ENCODE peak calls at places on chromosomes 1 and 21, in seven cellular contexts. One of them, this sample, is unnamed.

GRCh38 chr1:43565600-43566360 is 35.1 kb downstream of the PTPRF start:
- DNase-seq in body of pancreas: peak
- DNase-seq in breast epithelium: no peak
- DNase-seq in AG04450: no peak
- DNase-seq in esophagus muscularis mucosa: no peak
- DNase-seq in uterus: peak
- DNase-seq in AG09309: no peak
- DNase-seq in this sample: no peak

GRCh38 chr1:200006711-200007110 is 20.8 kb upstream of the NR5A2 start:
- DNase-seq in body of pancreas: peak
- DNase-seq in breast epithelium: peak
- DNase-seq in AG04450: no peak
- DNase-seq in esophagus muscularis mucosa: no peak
- DNase-seq in uterus: no peak
- DNase-seq in AG09309: no peak
- DNase-seq in this sample: no peak

GRCh38 chr1:210764536-210764935 is 369.4 kb downstream of the KCNH1 start:
- DNase-seq in body of pancreas: no peak
- DNase-seq in breast epithelium: no peak
- DNase-seq in AG04450: no peak
- DNase-seq in esophagus muscularis mucosa: no peak
- DNase-seq in uterus: no peak
- DNase-seq in AG09309: no peak
- DNase-seq in this sample: no peak

GRCh38 chr21:42238185-42238934 is 19.4 kb downstream of the ABCG1 start:
- DNase-seq in body of pancreas: no peak
- DNase-seq in breast epithelium: no peak
- DNase-seq in AG04450: no peak
- DNase-seq in esophagus muscularis mucosa: no peak
- DNase-seq in uterus: no peak
- DNase-seq in AG09309: no peak
- DNase-seq in this sample: no peak

GRCh38 chr1:10325521-10325920 is 73.3 kb upstream of the PGD start:
- DNase-seq in body of pancreas: no peak
- DNase-seq in breast epithelium: no peak
- DNase-seq in AG04450: no peak
- DNase-seq in esophagus muscularis mucosa: no peak
- DNase-seq in uterus: no peak
- DNase-seq in AG09309: no peak
- DNase-seq in this sample: no peak

GRCh38 chr1:198823626-198824025 is 184.8 kb downstream of the PTPRC start:
- DNase-seq in body of pancreas: no peak
- DNase-seq in breast epithelium: no peak
- DNase-seq in AG04450: no peak
- DNase-seq in esophagus muscularis mucosa: no peak
- DNase-seq in uterus: no peak
- DNase-seq in AG09309: no peak
- DNase-seq in this sample: no peak

GRCh38 chr1:112318263-112318662 is 77.8 kb upstream of the CTTNBP2NL start:
- DNase-seq in body of pancreas: no peak
- DNase-seq in breast epithelium: no peak
- DNase-seq in AG04450: no peak
- DNase-seq in esophagus muscularis mucosa: no peak
- DNase-seq in uterus: no peak
- DNase-seq in AG09309: no peak
- DNase-seq in this sample: no peak

GRCh38 chr21:39386194-39386593 is 37.3 kb upstream of the HMGN1 start:
- DNase-seq in body of pancreas: peak
- DNase-seq in breast epithelium: no peak
- DNase-seq in AG04450: no peak
- DNase-seq in esophagus muscularis mucosa: no peak
- DNase-seq in uterus: peak
- DNase-seq in AG09309: no peak
- DNase-seq in this sample: no peak

GRCh38 chr1:159171688-159172501 is 480 bp downstream of the CADM3 start:
- DNase-seq in body of pancreas: no peak
- DNase-seq in breast epithelium: no peak
- DNase-seq in AG04450: no peak
- DNase-seq in esophagus muscularis mucosa: no peak
- DNase-seq in uterus: no peak
- DNase-seq in AG09309: no peak
- DNase-seq in this sample: no peak

GRCh38 chr1:59332983-59333382 is 36.1 kb downstream of the FGGY start:
- DNase-seq in body of pancreas: no peak
- DNase-seq in breast epithelium: no peak
- DNase-seq in AG04450: no peak
- DNase-seq in esophagus muscularis mucosa: peak
- DNase-seq in uterus: no peak
- DNase-seq in AG09309: peak
- DNase-seq in this sample: peak

GRCh38 chr1:25664357-25664796 is 47.8 kb downstream of the MAN1C1 start:
- DNase-seq in body of pancreas: no peak
- DNase-seq in breast epithelium: no peak
- DNase-seq in AG04450: no peak
- DNase-seq in esophagus muscularis mucosa: no peak
- DNase-seq in uterus: no peak
- DNase-seq in AG09309: no peak
- DNase-seq in this sample: no peak

GRCh38 chr1:215594640-215595039 is 27.5 kb downstream of the KCTD3 start:
- DNase-seq in body of pancreas: no peak
- DNase-seq in breast epithelium: no peak
- DNase-seq in AG04450: no peak
- DNase-seq in esophagus muscularis mucosa: no peak
- DNase-seq in uterus: no peak
- DNase-seq in AG09309: no peak
- DNase-seq in this sample: no peak

GRCh38 chr1:163055531-163055930 is 13.6 kb upstream of the RGS4 start:
- DNase-seq in body of pancreas: no peak
- DNase-seq in breast epithelium: no peak
- DNase-seq in AG04450: no peak
- DNase-seq in esophagus muscularis mucosa: no peak
- DNase-seq in uterus: no peak
- DNase-seq in AG09309: no peak
- DNase-seq in this sample: no peak

GRCh38 chr1:91751281-91751680 is 134.7 kb downstream of the TGFBR3 start:
- DNase-seq in body of pancreas: peak
- DNase-seq in breast epithelium: no peak
- DNase-seq in AG04450: no peak
- DNase-seq in esophagus muscularis mucosa: no peak
- DNase-seq in uterus: peak
- DNase-seq in AG09309: peak
- DNase-seq in this sample: peak

GRCh38 chr1:33852711-33853110 is 11.2 kb upstream of the HMGB4 start:
- DNase-seq in body of pancreas: no peak
- DNase-seq in breast epithelium: no peak
- DNase-seq in AG04450: no peak
- DNase-seq in esophagus muscularis mucosa: no peak
- DNase-seq in uterus: no peak
- DNase-seq in AG09309: peak
- DNase-seq in this sample: no peak

GRCh38 chr1:169594391-169594790 is 8.1 kb upstream of the F5 start:
- DNase-seq in body of pancreas: no peak
- DNase-seq in breast epithelium: no peak
- DNase-seq in AG04450: no peak
- DNase-seq in esophagus muscularis mucosa: peak
- DNase-seq in uterus: no peak
- DNase-seq in AG09309: no peak
- DNase-seq in this sample: no peak

DNA sequence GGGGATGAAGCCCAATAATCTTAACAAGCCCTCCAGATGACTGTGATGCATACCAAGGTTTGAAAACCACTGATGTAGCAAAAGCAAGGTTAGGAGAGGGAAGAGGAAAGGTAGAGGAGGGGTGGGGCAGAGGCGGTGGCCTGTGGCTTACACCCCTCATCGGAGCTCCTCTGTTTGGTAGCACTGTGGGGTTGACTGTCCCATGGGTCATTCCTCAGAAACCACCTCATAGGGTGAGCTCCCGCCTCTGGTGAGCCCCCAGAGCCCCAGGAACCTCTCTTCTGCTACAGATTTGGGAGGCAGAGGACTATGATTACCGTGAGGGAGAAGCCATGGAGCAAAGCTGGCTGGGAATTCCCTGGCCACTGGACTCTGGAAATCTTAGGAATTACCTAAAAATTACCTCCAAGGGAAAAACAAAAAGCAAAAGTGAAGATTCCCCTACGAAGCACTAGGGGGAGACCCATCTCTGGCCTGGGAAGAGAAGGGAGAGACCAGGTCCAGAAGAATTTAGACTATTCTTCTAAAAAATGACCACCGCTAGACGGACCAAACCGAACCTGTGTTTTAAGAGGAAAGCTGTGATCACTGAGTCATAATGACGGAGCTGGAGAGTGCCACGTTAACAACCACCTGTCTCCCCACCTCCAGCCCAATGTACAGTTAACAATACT is 1.5 kb upstream of the RASSF5 start:
- DNase-seq in body of pancreas: no peak
- DNase-seq in breast epithelium: no peak
- DNase-seq in AG04450: no peak
- DNase-seq in esophagus muscularis mucosa: no peak
- DNase-seq in uterus: no peak
- DNase-seq in AG09309: peak
- DNase-seq in this sample: no peak
- TF ChIP-seq CTCF in body of pancreas: peak
- TF ChIP-seq CTCF in breast epithelium: peak
- TF ChIP-seq CTCF in AG04450: peak
- TF ChIP-seq CTCF in esophagus muscularis mucosa: peak
- TF ChIP-seq CTCF in uterus: peak
- TF ChIP-seq CTCF in AG09309: peak
- TF ChIP-seq CTCF in this sample: peak

GRCh38 chr1:2804628-2805351 is 3.3 kb upstream of the TTC34 start:
- DNase-seq in body of pancreas: no peak
- DNase-seq in breast epithelium: no peak
- DNase-seq in AG04450: no peak
- DNase-seq in esophagus muscularis mucosa: no peak
- DNase-seq in uterus: no peak
- DNase-seq in AG09309: no peak
- DNase-seq in this sample: no peak
- H3K4me3 ChIP-seq in body of pancreas: no peak
- H3K4me3 ChIP-seq in breast epithelium: no peak
- H3K4me3 ChIP-seq in AG04450: no peak
- H3K4me3 ChIP-seq in esophagus muscularis mucosa: no peak
- H3K4me3 ChIP-seq in uterus: no peak
- H3K4me3 ChIP-seq in AG09309: no peak
- H3K4me3 ChIP-seq in this sample: no peak

GRCh38 chr1:8165595-8166360 is 139.7 kb upstream of the ERRFI1 start:
- DNase-seq in body of pancreas: no peak
- DNase-seq in breast epithelium: no peak
- DNase-seq in AG04450: no peak
- DNase-seq in esophagus muscularis mucosa: no peak
- DNase-seq in uterus: no peak
- DNase-seq in AG09309: no peak
- DNase-seq in this sample: no peak
- TF ChIP-seq CTCF in body of pancreas: no peak
- TF ChIP-seq CTCF in breast epithelium: no peak
- TF ChIP-seq CTCF in AG04450: peak
- TF ChIP-seq CTCF in esophagus muscularis mucosa: peak
- TF ChIP-seq CTCF in uterus: no peak
- TF ChIP-seq CTCF in AG09309: no peak
- TF ChIP-seq CTCF in this sample: peak

GRCh38 chr1:230171337-230172015 is 104.4 kb downstream of the GALNT2 start:
- DNase-seq in body of pancreas: no peak
- DNase-seq in breast epithelium: no peak
- DNase-seq in AG04450: peak
- DNase-seq in esophagus muscularis mucosa: no peak
- DNase-seq in uterus: peak
- DNase-seq in AG09309: no peak
- DNase-seq in this sample: no peak

GRCh38 chr1:230170153-230170547 is 103.1 kb downstream of the GALNT2 start:
- DNase-seq in body of pancreas: no peak
- DNase-seq in breast epithelium: no peak
- DNase-seq in AG04450: no peak
- DNase-seq in esophagus muscularis mucosa: no peak
- DNase-seq in uterus: no peak
- DNase-seq in AG09309: no peak
- DNase-seq in this sample: no peak

GRCh38 chr1:230167419-230167852 is 100.4 kb downstream of the GALNT2 start:
- DNase-seq in body of pancreas: no peak
- DNase-seq in breast epithelium: no peak
- DNase-seq in AG04450: no peak
- DNase-seq in esophagus muscularis mucosa: no peak
- DNase-seq in uterus: peak
- DNase-seq in AG09309: no peak
- DNase-seq in this sample: peak

GRCh38 chr1:230170610-230171009 is 103.6 kb downstream of the GALNT2 start:
- DNase-seq in body of pancreas: no peak
- DNase-seq in breast epithelium: no peak
- DNase-seq in AG04450: no peak
- DNase-seq in esophagus muscularis mucosa: no peak
- DNase-seq in uterus: peak
- DNase-seq in AG09309: no peak
- DNase-seq in this sample: no peak

DNA sequence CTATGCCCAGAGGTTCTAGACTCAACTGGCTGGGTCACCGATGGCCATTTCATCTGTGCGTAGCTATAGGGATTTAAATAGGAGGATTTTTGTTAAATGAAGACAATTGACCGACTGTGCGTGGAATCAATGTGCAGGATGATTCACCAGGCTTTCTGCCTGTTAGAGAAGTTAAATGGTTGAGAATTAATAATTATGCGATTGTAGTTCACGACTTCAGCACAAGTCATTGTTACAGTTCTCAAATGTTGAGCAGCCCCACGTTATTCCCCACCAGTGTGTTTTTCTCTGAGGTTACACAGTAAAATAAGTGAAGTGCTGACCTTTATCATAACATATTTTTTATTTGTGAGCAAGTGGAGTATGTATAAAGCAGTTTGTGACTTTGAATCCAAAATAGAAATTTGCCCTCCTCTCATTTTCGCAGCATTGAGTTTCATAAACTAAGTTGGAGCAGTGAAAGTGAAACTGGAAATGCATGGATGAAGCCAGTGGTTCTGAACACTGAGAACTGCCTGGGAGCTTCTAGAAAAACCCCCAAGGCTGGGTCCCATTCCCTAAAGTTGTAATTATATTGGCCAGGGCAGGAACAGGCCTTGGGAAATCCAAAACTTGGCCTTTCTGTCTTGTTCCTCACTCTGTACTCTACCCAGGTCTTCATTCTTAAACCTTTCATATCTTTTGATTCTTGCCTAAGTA is 102.6 kb downstream of the GALNT2 start:
- DNase-seq in body of pancreas: no peak
- DNase-seq in breast epithelium: no peak
- DNase-seq in AG04450: no peak
- DNase-seq in esophagus muscularis mucosa: no peak
- DNase-seq in uterus: peak
- DNase-seq in AG09309: no peak
- DNase-seq in this sample: no peak
- H3K4me3 ChIP-seq in body of pancreas: no peak
- H3K4me3 ChIP-seq in breast epithelium: no peak
- H3K4me3 ChIP-seq in AG04450: no peak
- H3K4me3 ChIP-seq in esophagus muscularis mucosa: peak
- H3K4me3 ChIP-seq in uterus: no peak
- H3K4me3 ChIP-seq in AG09309: no peak
- H3K4me3 ChIP-seq in this sample: no peak

GRCh38 chr21:15904389-15904788 is 174.6 kb downstream of the USP25 start:
- DNase-seq in body of pancreas: no peak
- DNase-seq in breast epithelium: no peak
- DNase-seq in AG04450: no peak
- DNase-seq in esophagus muscularis mucosa: no peak
- DNase-seq in uterus: no peak
- DNase-seq in AG09309: no peak
- DNase-seq in this sample: no peak

GRCh38 chr21:15908187-15908586 is 178.4 kb downstream of the USP25 start:
- DNase-seq in body of pancreas: no peak
- DNase-seq in breast epithelium: no peak
- DNase-seq in AG04450: no peak
- DNase-seq in esophagus muscularis mucosa: no peak
- DNase-seq in uterus: no peak
- DNase-seq in AG09309: no peak
- DNase-seq in this sample: no peak
- TF ChIP-seq CTCF in body of pancreas: no peak
- TF ChIP-seq CTCF in breast epithelium: no peak
- TF ChIP-seq CTCF in AG04450: no peak
- TF ChIP-seq CTCF in esophagus muscularis mucosa: no peak
- TF ChIP-seq CTCF in uterus: no peak
- TF ChIP-seq CTCF in AG09309: no peak
- TF ChIP-seq CTCF in this sample: no peak

This sample was measured in HFF-Myc.